ENCODE peak calls at places on chromosomes 13 and 19, in nine cellular contexts. X is AG09309; A is cardiac fibroblast; N is GM06990; R is heart right ventricle; W is brain microvascular endothelial cell; I is GM23248; S is breast epithelium; U is CD4-positive, CD25-positive, alpha-beta regulatory T cell. G is an unnamed sample.
A peak's percentile ranks its signal among the peaks of the same experiment; 100 is the strongest.

GRCh38 chr13:47672982-47673670 is 327.9 kb downstream of the SUCLA2 start:
- DNase-seq in X (peak; percentile 96), A (peak; percentile 78), N (no peak), R (peak; percentile 3), W (peak; percentile 56), I (peak; percentile 94), S (no peak), U (no peak), G (no peak)

GRCh38 chr19:16062789-16063188 is 13.5 kb upstream of the TPM4 start:
- DNase-seq in X (no peak), A (peak; percentile 61), N (no peak), R (peak; percentile 60), W (no peak), I (no peak), S (no peak), U (peak; percentile 68), G (no peak)

GRCh38 chr19:37484406-37485115 is 15.4 kb downstream of the ZNF570 start:
- DNase-seq in X (no peak), A (peak; percentile 12), N (no peak), R (no peak), W (no peak), I (no peak), S (no peak), U (no peak), G (no peak)

GRCh38 chr13:110626510-110626909 is 11.2 kb downstream of the NAXD start:
- DNase-seq in X (no peak), A (no peak), N (no peak), R (no peak), W (no peak), I (no peak), S (no peak), U (no peak), G (no peak)

GRCh38 chr13:27170221-27170520 is 1.4 kb downstream of the USP12 start:
- DNase-seq in X (no peak), A (peak; percentile 77), N (peak; percentile 65), R (no peak), W (peak; percentile 60), I (no peak), S (no peak), U (no peak), G (no peak)

GRCh38 chr13:112066624-112067004 is 335 bp upstream of the SOX1 start:
- DNase-seq in X (no peak), A (no peak), N (no peak), R (peak; percentile 55), W (no peak), I (peak; percentile 34), S (no peak), U (peak; percentile 47), G (no peak)

GRCh38 chr13:113150545-113151365 is 7.7 kb upstream of the PROZ start:
- DNase-seq in X (no peak), A (no peak), N (no peak), R (no peak), W (no peak), I (no peak), S (no peak), U (no peak), G (no peak)

GRCh38 chr19:55165952-55166529 is 372 bp downstream of the DNAAF3 start:
- DNase-seq in X (no peak), A (peak; percentile 79), N (peak; percentile 75), R (peak; percentile 54), W (peak; percentile 73), I (peak; percentile 87), S (no peak), U (no peak), G (no peak)

DNA sequence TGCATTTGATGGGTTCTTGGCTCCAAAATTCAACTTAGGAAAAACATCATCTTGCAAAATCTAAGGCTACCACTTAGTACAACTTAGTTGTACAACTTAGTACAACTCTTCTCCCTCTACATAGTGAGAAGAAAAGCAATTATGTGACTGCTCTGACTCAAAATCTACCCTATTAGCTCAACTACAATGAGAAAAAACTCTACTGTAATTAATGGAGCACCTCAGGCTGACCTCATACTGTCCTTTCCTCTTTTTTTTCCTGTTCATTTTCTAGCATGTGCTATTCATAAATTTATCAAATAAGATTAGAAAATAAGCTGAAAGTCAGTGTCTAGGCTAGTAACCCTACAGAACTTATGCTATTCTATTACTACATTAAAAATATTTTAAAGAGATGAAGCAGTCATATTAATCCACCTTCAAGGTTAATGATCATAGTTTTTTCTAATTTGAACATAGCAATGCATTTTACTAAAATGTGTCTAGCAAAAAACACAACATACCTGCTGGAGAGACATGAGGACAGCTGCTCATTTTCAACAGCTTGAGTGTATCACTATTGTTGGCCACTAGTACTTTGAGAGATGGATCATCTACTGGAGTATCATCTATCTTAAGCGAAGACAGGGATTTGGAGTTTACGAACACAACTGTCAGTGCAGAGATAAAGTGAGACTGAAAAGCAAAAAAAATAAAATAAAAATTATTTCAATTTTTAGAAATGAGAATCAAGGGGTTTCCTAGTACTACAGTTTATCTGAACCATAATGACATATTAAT is 11.9 kb downstream of the FBXL3 start:
- DNase-seq in X (no peak), A (no peak), N (no peak), R (no peak), W (no peak), I (no peak), S (no peak), U (no peak), G (no peak)
- H3K4me3 ChIP-seq in X (no peak overlapping the region), A (no peak overlapping the region), N (no peak overlapping the region), R (no peak overlapping the region), W (no peak overlapping the region), I (no peak overlapping the region), S (no peak overlapping the region), U (peak overlapping the region; percentile 9), G (no peak overlapping the region)

DNA sequence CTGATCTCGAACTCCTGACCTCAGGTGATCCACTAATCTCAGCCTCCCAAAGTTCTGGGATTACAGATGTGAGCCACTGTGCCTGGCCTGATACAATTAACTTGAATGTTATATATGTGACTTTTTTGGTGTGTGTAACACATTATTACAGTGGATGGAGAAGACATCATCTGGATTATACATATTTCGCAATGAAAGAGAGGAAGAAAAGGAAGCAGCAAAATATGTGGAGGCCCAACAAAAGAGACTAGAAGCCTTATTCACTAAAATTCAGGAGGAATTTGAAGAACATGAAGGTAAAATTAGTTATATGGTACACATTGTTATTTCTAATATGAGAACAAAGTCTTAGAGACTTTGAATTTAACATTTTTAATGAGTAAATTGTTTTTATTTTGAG is 55.5 kb downstream of the BRCA2 start:
- DNase-seq in X (no peak), A (no peak), N (no peak), R (no peak), W (no peak), I (no peak), S (no peak), U (no peak), G (no peak)
- H3K4me3 ChIP-seq in X (no peak overlapping the region), A (no peak overlapping the region), N (no peak overlapping the region), R (no peak overlapping the region), W (no peak overlapping the region), I (no peak overlapping the region), S (no peak overlapping the region), U (no peak overlapping the region), G (no peak overlapping the region)

GRCh38 chr13:59774511-59774911 is 389.2 kb downstream of the DIAPH3 start:
- DNase-seq in X (peak; percentile 17), A (peak; percentile 66), N (no peak), R (no peak), W (peak; percentile 86), I (peak; percentile 81), S (no peak), U (no peak), G (no peak)

GRCh38 chr13:59771272-59771671 is 392.5 kb downstream of the DIAPH3 start:
- DNase-seq in X (no peak), A (peak; percentile 57), N (no peak), R (no peak), W (peak; percentile 31), I (peak; percentile 71), S (no peak), U (no peak), G (no peak)

GRCh38 chr13:59782696-59783095 is 381.0 kb downstream of the DIAPH3 start:
- DNase-seq in X (no peak), A (no peak), N (no peak), R (no peak), W (no peak), I (no peak), S (no peak), U (no peak), G (no peak)

GRCh38 chr13:59780058-59780457 is 383.7 kb downstream of the DIAPH3 start:
- DNase-seq in X (no peak), A (peak; percentile 24), N (no peak), R (no peak), W (no peak), I (peak; percentile 44), S (no peak), U (no peak), G (no peak)

GRCh38 chr13:59776924-59777690 is 386.6 kb downstream of the DIAPH3 start:
- DNase-seq in X (peak; percentile 41), A (peak; percentile 91), N (peak; percentile 8), R (no peak), W (peak; percentile 78), I (peak; percentile 88), S (no peak), U (no peak), G (no peak)
- H3K4me3 ChIP-seq in X (no peak overlapping the region), A (peak overlapping the region; percentile 7), N (no peak overlapping the region), R (no peak overlapping the region), W (no peak overlapping the region), I (peak overlapping the region; percentile 38), S (no peak overlapping the region), U (no peak overlapping the region), G (no peak overlapping the region)

GRCh38 chr19:1863638-1864479 is 480 bp upstream of the KLF16 start:
- DNase-seq in X (peak; percentile 61), A (peak; percentile 94), N (peak; percentile 94), R (peak; percentile 91), W (peak; percentile 74), I (peak; percentile 97), S (peak; percentile 91), U (peak; percentile 94), G (peak; percentile 84)

GRCh38 chr19:1864480-1865171 is 1.2 kb upstream of the KLF16 start:
- DNase-seq in X (no peak), A (peak; percentile 57), N (peak; percentile 87), R (peak; percentile 82), W (no peak), I (peak; percentile 81), S (peak; percentile 76), U (no peak), G (no peak)

GRCh38 chr19:1866693-1867358 is 3.4 kb upstream of the KLF16 start:
- DNase-seq in X (no peak), A (no peak), N (no peak), R (no peak), W (no peak), I (no peak), S (no peak), U (no peak), G (no peak)

GRCh38 chr19:1867359-1867724 is 4.0 kb upstream of the KLF16 start:
- DNase-seq in X (no peak), A (no peak), N (no peak), R (no peak), W (no peak), I (no peak), S (no peak), U (no peak), G (no peak)

DNA sequence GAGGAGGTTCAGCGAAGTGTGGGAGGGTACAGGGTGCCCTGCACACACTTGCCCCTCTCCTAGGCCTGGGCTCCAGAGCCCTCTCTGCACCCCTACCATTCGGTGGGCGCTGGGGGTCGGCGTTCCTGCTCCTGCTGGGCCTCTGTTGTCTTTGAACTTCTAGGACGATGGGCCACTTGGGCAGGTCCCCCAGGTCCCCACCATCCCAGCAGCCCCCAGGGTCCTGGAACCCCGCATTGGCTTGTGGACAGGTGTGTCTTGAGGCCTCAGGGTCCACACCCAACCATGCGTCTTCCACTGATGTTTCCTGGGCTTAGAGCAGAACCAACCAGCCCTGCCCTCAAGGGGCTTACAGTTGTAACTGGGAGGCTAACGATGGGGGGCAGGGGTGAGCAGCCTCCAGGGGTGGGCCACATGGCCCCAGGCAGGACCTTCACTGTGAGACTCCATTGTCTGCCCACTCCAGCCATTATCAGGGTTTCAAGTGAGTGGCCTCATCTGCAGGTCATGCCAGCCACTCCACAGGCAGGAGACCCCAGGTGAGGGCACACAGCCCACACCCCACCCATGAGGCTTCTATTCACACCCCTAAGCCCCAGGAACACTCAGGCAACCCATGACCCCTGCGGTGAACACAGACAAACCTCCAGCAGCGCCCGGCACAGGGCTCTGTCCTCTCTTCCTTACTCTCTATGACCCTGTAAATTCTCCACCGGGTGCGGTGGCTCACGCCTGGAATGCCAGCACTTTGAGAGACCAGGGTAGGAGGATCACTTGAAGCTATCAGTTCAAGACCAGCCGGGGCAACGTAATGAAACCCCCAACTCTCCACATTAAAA is 2.0 kb upstream of the KLF16 start:
- DNase-seq in X (no peak), A (no peak), N (no peak), R (no peak), W (no peak), I (no peak), S (no peak), U (no peak), G (no peak)
- H3K4me3 ChIP-seq in X (peak overlapping the region; percentile 90), A (peak overlapping the region; percentile 57), N (peak overlapping the region; percentile 66), R (no peak overlapping the region), W (peak overlapping the region; percentile 70), I (peak overlapping the region; percentile 90), S (peak overlapping the region; percentile 72), U (no peak overlapping the region), G (peak overlapping the region; percentile 77)